ENCODE peak calls at places on chromosome 1, in seven cellular contexts. P is Caco-2, U is K562, M is gastrocnemius medialis, E is ovary, X is colonic mucosa, Y is BE2C. Q is an unnamed sample. For H3K27me3, the result is how much of the 10 kb centered on the place peaks cover.

GRCh38 chr1:212606734-212607205 is 1.8 kb upstream of the ATF3 start:
- DNase-seq in P (peak), U (no peak), M (peak), E (peak), X (peak), Y (no peak), Q (peak)

GRCh38 chr1:19229828-19230325 is 19.8 kb upstream of the UBR4 start:
- DNase-seq in P (no peak), U (no peak), M (no peak), E (no peak), X (no peak), Y (no peak), Q (no peak)

GRCh38 chr1:81805537-81806431 is 5.0 kb downstream of the ADGRL2 start:
- DNase-seq in P (no peak), U (no peak), M (no peak), E (no peak), X (no peak), Y (no peak), Q (no peak)

GRCh38 chr1:245765241-245766000 is 610.6 kb downstream of the KIF26B start:
- DNase-seq in P (no peak), U (no peak), M (no peak), E (no peak), X (no peak), Y (no peak), Q (no peak)

GRCh38 chr1:224670506-224670905 is 54.4 kb downstream of the CNIH3 start:
- DNase-seq in P (no peak), U (no peak), M (no peak), E (no peak), X (no peak), Y (no peak), Q (no peak)

GRCh38 chr1:101820080-101820479 is 176.6 kb downstream of the OLFM3 start:
- DNase-seq in P (peak), U (no peak), M (no peak), E (no peak), X (no peak), Y (peak), Q (peak)

GRCh38 chr1:204155881-204156280 is 4.0 kb upstream of the ETNK2 start:
- DNase-seq in P (no peak), U (no peak), M (no peak), E (no peak), X (no peak), Y (peak), Q (peak)

GRCh38 chr1:52707927-52708655 is 9.9 kb upstream of the COA7 start:
- DNase-seq in P (peak), U (no peak), M (no peak), E (no peak), X (no peak), Y (no peak), Q (no peak)

GRCh38 chr1:201108614-201109013 is 3.6 kb downstream of the CACNA1S start:
- DNase-seq in P (no peak), U (no peak), M (no peak), E (no peak), X (no peak), Y (no peak), Q (no peak)

GRCh38 chr1:36863500-36863899 is 170.8 kb downstream of the GRIK3 start:
- DNase-seq in P (no peak), U (no peak), M (no peak), E (no peak), X (no peak), Y (no peak), Q (no peak)
- H3K27me3 ChIP-seq in P (under half), U (under half), M (under half), E (under half), X (under half), Y (under half), Q (under half)

GRCh38 chr1:44157903-44158302 is 16.5 kb upstream of the KLF18 start:
- DNase-seq in P (no peak), U (no peak), M (no peak), E (no peak), X (no peak), Y (no peak), Q (no peak)

GRCh38 chr1:44154665-44155064 is 13.2 kb upstream of the KLF18 start:
- DNase-seq in P (peak), U (no peak), M (no peak), E (no peak), X (no peak), Y (no peak), Q (no peak)

GRCh38 chr1:44154049-44154448 is 12.6 kb upstream of the KLF18 start:
- DNase-seq in P (peak), U (no peak), M (no peak), E (no peak), X (no peak), Y (no peak), Q (peak)

GRCh38 chr1:44161546-44161945 is 20.1 kb upstream of the KLF18 start:
- DNase-seq in P (no peak), U (no peak), M (no peak), E (no peak), X (no peak), Y (no peak), Q (no peak)

DNA sequence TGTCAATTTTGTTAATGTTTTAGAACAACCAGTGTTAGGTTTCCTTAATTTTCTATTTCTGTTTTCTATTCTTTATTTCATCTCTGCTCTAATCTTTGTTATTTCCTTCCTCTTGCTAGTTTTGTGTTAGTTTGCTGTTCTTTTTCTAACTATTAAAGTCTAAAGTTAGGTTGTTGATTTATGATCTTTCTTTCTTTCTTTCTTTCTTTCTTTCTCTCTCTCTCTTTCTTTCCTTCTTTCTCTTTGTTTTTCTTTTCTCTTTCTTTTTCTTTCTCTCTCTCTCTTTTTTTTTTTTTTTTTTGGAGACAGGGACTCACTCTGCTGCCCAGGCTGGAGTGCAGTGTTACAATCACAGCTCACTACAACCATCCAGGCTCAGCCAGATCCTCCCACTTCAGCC is 17.4 kb upstream of the KLF18 start:
- DNase-seq in P (no peak), U (no peak), M (no peak), E (no peak), X (no peak), Y (no peak), Q (no peak)
- TF ChIP-seq CTCF in P (no peak), U (no peak), M (no peak), E (no peak), X (no peak), Y (no peak), Q (no peak)

DNA sequence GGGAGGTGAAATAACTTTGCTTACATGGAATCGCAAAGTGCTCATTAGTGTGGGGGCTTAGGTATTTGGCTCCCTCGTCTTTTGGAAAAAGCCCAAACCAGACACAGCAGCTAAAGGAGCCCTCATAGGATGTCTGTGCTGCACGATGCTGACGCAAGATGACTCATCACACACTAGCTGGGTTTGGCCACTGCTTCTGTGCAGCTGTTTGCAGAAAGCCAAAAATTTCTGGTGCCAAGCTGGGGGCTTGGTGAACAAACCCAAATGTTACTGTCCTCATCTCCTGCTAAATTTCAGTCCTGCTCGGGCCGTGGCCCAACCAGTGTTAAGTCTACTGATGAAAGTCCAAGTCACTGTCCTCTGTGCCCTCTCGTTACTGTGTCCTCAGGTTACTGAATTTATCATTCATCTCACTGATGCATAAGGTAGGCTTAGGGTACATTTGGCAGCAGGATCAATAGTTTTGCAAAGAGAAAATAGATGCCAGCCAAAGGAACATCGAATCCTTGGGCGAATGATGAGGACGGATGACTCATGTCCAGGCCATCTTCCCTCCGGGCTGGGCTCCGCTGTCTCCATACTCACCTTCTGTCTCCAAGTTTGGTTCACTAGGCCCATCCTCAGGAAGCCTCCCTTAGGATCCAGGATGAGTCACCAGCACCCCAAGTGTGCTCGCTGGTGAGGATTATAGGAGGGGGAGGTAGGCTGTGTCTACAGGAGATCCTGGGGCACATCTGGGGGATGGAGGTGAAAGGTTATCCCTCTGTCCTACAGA is 177.7 kb downstream of the ADSS2 start:
- DNase-seq in P (no peak), U (peak), M (peak), E (peak), X (peak), Y (peak), Q (no peak)
- H3K4me3 ChIP-seq in P (no peak), U (no peak), M (no peak), E (no peak), X (no peak), Y (no peak), Q (no peak)

DNA sequence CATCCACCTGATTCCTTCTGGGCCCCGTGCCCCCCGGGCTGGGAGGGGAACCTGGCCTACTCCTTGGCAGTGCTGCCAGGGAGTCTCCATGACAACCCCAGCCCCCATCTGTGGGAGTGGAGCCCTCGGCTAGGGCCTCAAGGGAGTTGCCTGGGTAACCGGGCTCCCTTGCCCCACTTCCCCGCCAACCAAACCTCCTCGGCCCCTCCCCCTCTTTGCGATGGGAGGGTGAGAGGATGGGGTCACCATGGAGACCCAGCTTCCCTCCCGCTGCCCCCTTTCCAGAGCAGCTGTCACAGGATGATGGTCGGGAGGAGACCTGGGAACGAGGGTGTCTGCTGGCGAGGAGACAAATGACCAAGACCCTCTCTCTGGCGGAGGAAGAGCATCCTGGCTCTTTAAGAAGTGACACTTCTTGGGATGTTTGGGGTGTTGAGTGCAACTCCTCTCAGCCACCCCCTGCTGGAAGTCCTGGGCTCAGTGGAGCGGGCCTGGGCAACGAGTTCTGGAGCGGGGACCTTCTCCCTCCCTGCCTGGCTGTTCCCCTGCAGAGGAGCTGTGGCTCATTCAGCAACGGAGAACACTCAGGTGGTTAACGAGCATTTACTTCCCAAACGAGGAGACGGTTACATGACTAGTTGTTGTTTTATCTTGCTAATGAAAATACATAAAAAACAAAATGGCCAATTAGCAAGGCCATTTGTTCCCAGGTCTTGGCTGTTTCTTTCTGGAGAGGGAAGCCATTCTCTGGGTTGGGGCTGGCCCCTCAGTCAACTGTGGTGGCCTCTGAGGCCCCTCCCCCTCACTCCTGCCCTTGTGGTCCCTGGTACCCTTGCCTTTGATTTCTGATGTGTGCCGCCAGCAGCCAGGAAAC is 82.8 kb downstream of the UBIAD1 start:
- DNase-seq in P (no peak), U (no peak), M (no peak), E (no peak), X (no peak), Y (peak), Q (no peak)
- H3K27me3 ChIP-seq in P (under half), U (half or more), M (under half), E (under half), X (under half), Y (under half), Q (under half)

DNA sequence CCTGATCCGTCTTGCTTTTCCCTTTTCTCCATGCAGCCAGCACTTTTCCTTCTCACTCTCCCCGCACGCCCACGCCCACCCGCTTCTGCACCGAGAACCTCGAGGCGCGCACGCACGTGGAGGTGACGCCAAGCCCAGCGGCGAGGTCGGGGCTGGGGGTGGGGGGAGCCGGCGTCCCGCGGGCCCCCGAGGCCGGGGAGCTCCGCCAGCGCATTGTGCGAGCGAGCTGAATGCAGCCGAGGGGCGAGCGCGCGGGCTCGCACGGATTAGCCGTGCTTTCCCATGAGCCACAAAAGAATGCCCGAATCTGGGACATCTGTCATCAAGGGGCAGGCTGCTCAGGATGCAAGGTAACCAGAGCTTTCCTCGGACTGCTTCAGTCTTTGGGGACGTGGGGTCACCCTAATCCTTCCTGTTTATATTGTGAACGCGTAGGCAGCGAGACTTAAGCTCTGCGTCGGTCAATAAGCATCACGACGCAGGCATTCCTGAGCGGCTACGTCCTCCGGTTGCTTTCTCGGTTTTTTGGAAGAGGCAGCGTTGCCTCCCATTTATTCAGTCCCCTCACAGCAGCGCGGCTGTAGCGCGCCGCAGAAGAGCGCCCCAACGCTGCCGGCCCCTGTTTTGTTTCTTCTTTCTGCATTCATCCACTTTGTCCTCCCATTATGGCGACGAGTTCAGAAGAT is 67.3 kb upstream of the AKT3 start:
- DNase-seq in P (no peak), U (no peak), M (no peak), E (peak), X (peak), Y (peak), Q (peak)
- TF ChIP-seq CTCF in P (no peak), U (no peak), M (no peak), E (no peak), X (no peak), Y (peak), Q (peak)

GRCh38 chr1:157240495-157241184 is 102.4 kb upstream of the ETV3 start:
- DNase-seq in P (peak), U (no peak), M (no peak), E (no peak), X (no peak), Y (no peak), Q (no peak)

GRCh38 chr1:157245823-157246222 is 107.6 kb upstream of the ETV3 start:
- DNase-seq in P (no peak), U (no peak), M (no peak), E (no peak), X (no peak), Y (no peak), Q (no peak)

GRCh38 chr1:157239936-157240335 is 101.7 kb upstream of the ETV3 start:
- DNase-seq in P (no peak), U (no peak), M (no peak), E (no peak), X (no peak), Y (no peak), Q (no peak)

GRCh38 chr1:157237522-157237921 is 99.3 kb upstream of the ETV3 start:
- DNase-seq in P (no peak), U (no peak), M (no peak), E (no peak), X (no peak), Y (no peak), Q (no peak)

GRCh38 chr1:157241185-157241538 is 103.0 kb upstream of the ETV3 start:
- DNase-seq in P (no peak), U (no peak), M (no peak), E (no peak), X (no peak), Y (no peak), Q (no peak)
- H3K4me3 ChIP-seq in P (no peak), U (no peak), M (no peak), E (no peak), X (no peak), Y (no peak), Q (no peak)

GRCh38 chr1:36572906-36573305 is 90.2 kb upstream of the CSF3R start:
- DNase-seq in P (no peak), U (peak), M (no peak), E (no peak), X (no peak), Y (peak), Q (peak)

GRCh38 chr1:36572142-36572715 is 89.5 kb upstream of the CSF3R start:
- DNase-seq in P (no peak), U (no peak), M (no peak), E (no peak), X (no peak), Y (no peak), Q (no peak)

GRCh38 chr1:36570016-36570415 is 87.3 kb upstream of the CSF3R start:
- DNase-seq in P (no peak), U (no peak), M (no peak), E (no peak), X (no peak), Y (no peak), Q (no peak)

GRCh38 chr1:36571106-36571505 is 88.4 kb upstream of the CSF3R start:
- DNase-seq in P (no peak), U (no peak), M (no peak), E (no peak), X (no peak), Y (no peak), Q (peak)

GRCh38 chr1:36570478-36571060 is 87.9 kb upstream of the CSF3R start:
- DNase-seq in P (no peak), U (no peak), M (no peak), E (no peak), X (no peak), Y (no peak), Q (peak)
- H3K27me3 ChIP-seq in P (under half), U (half or more), M (under half), E (under half), X (under half), Y (under half), Q (under half)

Q was measured in WERI-Rb-1.